ENCODE peak calls at places on chromosome 22, in four cellular contexts. V is H9, F is mesendoderm, C is H1. R is an unnamed sample.

GRCh38 chr22:48952256-48953102 is 875.2 kb downstream of the BRD1 start:
- DNase-seq in V (peak; percentile 17), F (no peak), C (peak; percentile 29), R (no peak)

GRCh38 chr22:35521358-35522264 is 19.0 kb upstream of the RASD2 start:
- DNase-seq in V (no peak), F (no peak), C (no peak), R (no peak)

GRCh38 chr22:27718186-27719032 is 83.1 kb downstream of the MN1 start:
- DNase-seq in V (peak; percentile 42), F (peak; percentile 86), C (no peak), R (peak; percentile 98)

GRCh38 chr22:36344106-36344827 is 43.5 kb downstream of the MYH9 start:
- DNase-seq in V (no peak), F (no peak), C (no peak), R (no peak)

GRCh38 chr22:28296452-28296851 is 377.4 kb upstream of the PITPNB start:
- DNase-seq in V (no peak), F (no peak), C (no peak), R (no peak)

GRCh38 chr22:49995413-49996191 is 17.0 kb downstream of the IL17REL start:
- DNase-seq in V (no peak), F (no peak), C (no peak), R (no peak)

GRCh38 chr22:23622634-23623033 is 9.5 kb downstream of the DRICH1 start:
- DNase-seq in V (no peak), F (peak; percentile 11), C (no peak), R (peak; percentile 35)

GRCh38 chr22:49769691-49770315 is 57.9 kb downstream of the BRD1 start:
- DNase-seq in V (no peak), F (no peak), C (no peak), R (no peak)

GRCh38 chr22:24996420-24996952 is 44.0 kb downstream of the KIAA1671 start:
- DNase-seq in V (peak; percentile 94), F (peak; percentile 100), C (peak; percentile 73), R (no peak)

DNA sequence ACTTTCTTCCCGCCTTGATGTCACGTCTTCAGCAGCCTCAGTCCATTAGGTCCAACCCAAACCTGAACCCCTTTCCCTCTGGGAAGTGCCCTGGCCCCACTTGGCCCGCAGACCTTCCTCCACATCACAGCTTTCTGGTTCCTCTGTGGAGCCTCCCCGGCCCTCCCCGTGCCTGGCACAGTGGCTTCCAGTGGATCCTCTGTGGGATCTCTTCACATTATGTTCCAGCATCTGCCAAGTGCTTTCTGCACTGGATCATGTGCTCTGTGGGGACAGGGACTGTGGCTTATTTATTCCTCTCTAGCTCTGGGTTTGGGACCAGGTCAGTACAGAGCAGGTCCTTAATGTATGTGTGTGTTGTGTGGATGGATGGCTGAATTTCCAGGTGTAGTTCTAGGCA is 30.9 kb downstream of the POLR3H start:
- DNase-seq in V (no peak), F (no peak), C (no peak), R (no peak)
- H4K5ac ChIP-seq in V (no peak overlapping the region), F (no peak overlapping the region), C (no peak overlapping the region), R (no peak overlapping the region)

DNA sequence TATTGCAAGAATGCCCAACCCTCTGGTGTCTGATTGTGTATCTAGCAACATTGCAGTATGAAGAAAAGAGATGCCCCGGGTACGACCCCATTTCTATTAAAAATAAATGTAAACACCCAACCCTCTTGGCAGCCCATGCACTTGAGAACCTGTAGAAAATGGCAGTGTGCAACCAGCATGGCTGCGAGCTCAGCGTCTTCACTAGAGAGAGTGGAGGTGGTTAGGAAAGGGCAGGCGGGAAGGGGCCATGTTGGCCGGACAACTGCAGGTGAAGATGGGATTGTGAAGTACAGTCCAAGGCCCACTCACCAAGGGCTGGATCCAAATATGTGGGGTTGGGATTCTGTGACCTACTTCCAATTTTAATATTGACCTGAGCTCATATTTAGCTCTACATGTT is 15.9 kb downstream of the PEX26 start:
- DNase-seq in V (no peak), F (no peak), C (no peak), R (no peak)
- H4K5ac ChIP-seq in V (no peak overlapping the region), F (no peak overlapping the region), C (no peak overlapping the region), R (no peak overlapping the region)

DNA sequence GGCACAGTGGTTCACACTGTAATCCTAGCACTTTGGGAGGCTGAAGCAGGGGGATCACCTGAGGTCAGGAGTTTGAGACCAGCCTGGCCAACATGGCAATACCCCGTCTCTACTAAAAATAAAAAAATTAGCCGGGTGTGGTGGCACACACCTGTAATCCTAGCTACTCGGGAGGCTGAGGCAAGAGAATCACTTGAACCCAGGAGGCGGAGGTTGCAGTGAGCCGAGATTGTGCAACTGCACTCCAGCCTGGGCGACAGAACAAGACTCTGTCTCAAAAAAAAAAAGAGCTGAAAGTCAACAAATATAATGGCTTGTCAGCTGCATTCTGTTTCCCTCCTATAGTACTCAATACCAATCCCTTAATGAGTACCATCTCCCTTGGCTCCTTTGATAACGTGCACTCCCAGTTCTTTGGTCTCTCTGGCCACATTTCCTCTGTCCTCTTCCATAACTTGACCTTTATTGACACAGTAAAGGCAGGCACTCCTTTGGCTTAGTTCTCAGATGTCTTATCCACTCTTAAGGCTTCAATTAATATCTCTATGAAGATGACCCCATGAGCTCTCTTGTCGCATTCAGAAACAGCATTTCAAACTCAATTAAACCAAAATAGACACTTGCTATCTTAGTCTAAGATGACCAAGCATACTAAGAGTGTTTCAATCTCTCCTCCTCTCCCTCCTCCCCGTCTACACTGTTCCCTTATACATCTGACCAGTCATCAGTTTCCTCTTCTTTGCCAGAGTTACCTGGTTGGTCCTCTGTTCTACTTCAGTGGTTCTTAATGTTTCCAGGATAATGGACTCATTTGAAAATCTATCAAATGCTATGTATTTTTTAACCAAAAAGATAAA is 4.8 kb downstream of the MAPK1 start:
- DNase-seq in V (no peak), F (no peak), C (no peak), R (no peak)
- H4K5ac ChIP-seq in V (no peak overlapping the region), F (no peak overlapping the region), C (no peak overlapping the region), R (no peak overlapping the region)

GRCh38 chr22:39087881-39088687 is 9.0 kb upstream of the APOBEC3H start:
- DNase-seq in V (peak; percentile 78), F (peak; percentile 54), C (peak; percentile 81), R (no peak)
- H4K5ac ChIP-seq in V (no peak overlapping the region), F (no peak overlapping the region), C (peak overlapping the region; percentile 85), R (no peak overlapping the region)

R was measured in IMR-90.